ENCODE peak calls at places on chromosomes 11 and 22, in eight cellular contexts. U is SK-N-SH, Z is Peyer's patch, T is GM23338, B is cardiac muscle cell, N is pancreas, I is hepatocyte, E is tibial artery. C is an unnamed sample.

GRCh38 chr11:45527898-45528297 is 137.5 kb downstream of the CHST1 start:
- DNase-seq in T (no peak), N (no peak), I (no peak), E (no peak), Z (no peak), B (no peak), U (no peak), C (no peak)

GRCh38 chr11:57917632-57918031 is 106.0 kb upstream of the OR9Q1 start:
- DNase-seq in Z (no peak), U (no peak), N (no peak), T (no peak), E (no peak), B (no peak), I (no peak), C (no peak)

GRCh38 chr11:3894128-3894731 is 38.8 kb downstream of the STIM1 start:
- DNase-seq in B (no peak), Z (peak; percentile 90), I (no peak), N (no peak), T (no peak), U (no peak), E (no peak), C (no peak)

GRCh38 chr11:9053631-9054030 is 37.8 kb downstream of the SCUBE2 start:
- DNase-seq in B (no peak), E (no peak), U (no peak), T (no peak), Z (no peak), I (no peak), N (no peak), C (peak; percentile 69)

GRCh38 chr22:49155809-49156580 is 671.7 kb downstream of the BRD1 start:
- DNase-seq in Z (no peak), T (no peak), N (no peak), B (no peak), I (no peak), E (no peak), U (peak; percentile 54), C (no peak)

GRCh38 chr22:46780453-46780852 is 18.0 kb downstream of the TBC1D22A start:
- DNase-seq in E (peak; percentile 42), B (no peak), N (no peak), Z (no peak), U (no peak), I (no peak), T (no peak), C (no peak)

GRCh38 chr11:2587132-2587930 is 112.5 kb downstream of the KCNQ1OT1 start:
- DNase-seq in T (no peak), Z (peak; percentile 38), U (peak; percentile 14), I (peak; percentile 3), B (no peak), E (peak; percentile 53), N (no peak), C (no peak)

GRCh38 chr22:48098243-48098935 is 1335.9 kb downstream of the TBC1D22A start:
- DNase-seq in T (no peak), E (no peak), U (no peak), B (no peak), I (no peak), Z (peak; percentile 55), N (no peak), C (no peak)

GRCh38 chr11:30406978-30407762 is 84.3 kb downstream of the ARL14EP start:
- DNase-seq in I (no peak), Z (no peak), E (no peak), B (no peak), T (peak; percentile 78), N (no peak), U (no peak), C (no peak)

GRCh38 chr11:112277937-112278336 is 17.3 kb upstream of the PLET1 start:
- DNase-seq in I (no peak), E (no peak), B (no peak), U (no peak), N (no peak), Z (no peak), T (no peak), C (peak; percentile 34)

GRCh38 chr11:31397239-31397834 is 27.7 kb downstream of the DNAJC24 start:
- DNase-seq in B (peak; percentile 34), Z (no peak), T (peak; percentile 56), U (peak; percentile 25), E (no peak), N (no peak), I (peak; percentile 38), C (no peak)

GRCh38 chr11:124865902-124866851 is 945 bp downstream of the ROBO3 start:
- DNase-seq in U (peak; percentile 91), N (no peak), Z (peak; percentile 63), B (peak; percentile 70), I (peak; percentile 71), E (no peak), T (peak; percentile 69), C (no peak)

GRCh38 chr11:129728571-129728970 is 87.1 kb upstream of the TMEM45B start:
- DNase-seq in N (peak; percentile 24), U (no peak), B (no peak), T (no peak), Z (no peak), I (no peak), E (no peak), C (no peak)

GRCh38 chr11:17519031-17519430 is 25.2 kb downstream of the USH1C start:
- DNase-seq in Z (no peak), U (no peak), B (no peak), E (no peak), I (no peak), T (peak; percentile 56), N (no peak), C (no peak)

GRCh38 chr11:80165763-80166162 is 724.9 kb upstream of the TENM4 start:
- DNase-seq in E (no peak), B (no peak), I (no peak), Z (no peak), T (no peak), U (no peak), N (no peak), C (no peak)

GRCh38 chr11:8063319-8063718 is 17.7 kb upstream of the TUB start:
- DNase-seq in Z (no peak), I (peak; percentile 3), N (no peak), E (no peak), B (no peak), T (no peak), U (no peak), C (no peak)

GRCh38 chr22:49527611-49528419 is 299.9 kb downstream of the BRD1 start:
- DNase-seq in U (no peak), B (no peak), T (no peak), Z (no peak), N (no peak), I (no peak), E (no peak), C (no peak)

GRCh38 chr11:102683277-102683676 is 22.3 kb downstream of the MMP27 start:
- DNase-seq in B (no peak), N (no peak), U (no peak), I (no peak), Z (no peak), T (peak; percentile 34), E (no peak), C (no peak)
- TF ChIP-seq CTCF in B (no peak), N (no peak), U (peak; percentile 25), I (no peak), Z (no peak), T (peak; percentile 68), E (no peak), C (peak; percentile 1)

GRCh38 chr11:62922653-62923371 is 1.6 kb upstream of the CHRM1 start:
- DNase-seq in T (peak; percentile 72), E (no peak), U (no peak), Z (no peak), I (no peak), B (no peak), N (no peak), C (no peak)

GRCh38 chr11:62923634-62924411 is 2.7 kb upstream of the CHRM1 start:
- DNase-seq in I (no peak), E (no peak), U (no peak), B (peak; percentile 52), Z (peak; percentile 42), T (peak; percentile 49), N (no peak), C (no peak)

GRCh38 chr11:62921573-62922188 is 518 bp upstream of the CHRM1 start:
- DNase-seq in N (peak; percentile 46), B (no peak), E (no peak), U (peak; percentile 62), I (no peak), Z (no peak), T (no peak), C (no peak)

GRCh38 chr11:62921201-62921572 is at the start of gene CHRM1:
- DNase-seq in Z (no peak), B (no peak), I (no peak), N (peak; percentile 45), T (no peak), E (no peak), U (no peak), C (no peak)

GRCh38 chr11:62922189-62922589 is 1.0 kb upstream of the CHRM1 start:
- DNase-seq in T (no peak), Z (no peak), E (no peak), I (no peak), U (no peak), N (no peak), B (no peak), C (no peak)
- H3K4me3 ChIP-seq in T (no peak overlapping the region), Z (no peak overlapping the region), E (no peak overlapping the region), I (no peak overlapping the region), U (no peak overlapping the region), N (no peak overlapping the region), B (no peak overlapping the region), C (no peak overlapping the region)

DNA sequence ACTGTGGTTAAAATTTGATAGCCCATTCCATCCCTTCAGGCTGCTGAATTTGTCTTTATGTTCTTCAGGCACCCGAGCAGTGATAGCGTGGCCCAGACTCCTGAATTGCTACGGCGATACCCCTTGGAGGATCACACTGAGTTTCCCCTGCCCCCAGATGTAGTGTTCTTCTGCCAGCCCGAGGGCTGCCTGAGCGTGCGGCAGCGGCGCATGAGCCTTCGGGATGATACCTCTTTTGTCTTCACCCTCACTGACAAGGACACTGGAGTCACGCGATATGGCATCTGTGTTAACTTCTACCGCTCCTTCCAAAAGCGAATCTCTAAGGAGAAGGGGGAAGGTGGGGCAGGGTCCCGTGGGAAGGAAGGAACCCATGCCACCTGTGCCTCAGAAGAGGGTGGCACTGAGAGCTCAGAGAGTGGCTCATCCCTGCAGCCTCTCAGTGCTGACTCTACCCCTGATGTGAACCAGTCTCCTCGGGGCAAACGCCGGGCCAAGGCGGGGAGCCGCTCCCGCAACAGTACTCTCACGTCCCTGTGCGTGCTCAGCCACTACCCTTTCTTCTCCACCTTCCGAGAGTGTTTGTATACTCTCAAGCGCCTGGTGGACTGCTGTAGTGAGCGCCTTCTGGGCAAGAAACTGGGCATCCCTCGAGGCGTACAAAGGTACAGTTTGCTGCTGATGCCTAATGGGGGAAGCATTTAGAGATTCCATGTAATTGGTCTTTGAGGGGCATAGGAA is 4.7 kb downstream of the MADD start:
- DNase-seq in T (no peak), I (no peak), U (no peak), B (no peak), Z (peak; percentile 41), E (peak; percentile 37), N (no peak), C (no peak)
- H3K36me3 ChIP-seq in T (peaks cover 26% of the 10 kb centered on the region), I (no peaks in the 10 kb centered on the region), U (peaks cover 32% of the 10 kb centered on the region), B (peaks cover 45% of the 10 kb centered on the region), Z (no peaks in the 10 kb centered on the region), E (peaks cover 48% of the 10 kb centered on the region), N (peaks cover 40% of the 10 kb centered on the region), C (peaks cover 3% of the 10 kb centered on the region)

DNA sequence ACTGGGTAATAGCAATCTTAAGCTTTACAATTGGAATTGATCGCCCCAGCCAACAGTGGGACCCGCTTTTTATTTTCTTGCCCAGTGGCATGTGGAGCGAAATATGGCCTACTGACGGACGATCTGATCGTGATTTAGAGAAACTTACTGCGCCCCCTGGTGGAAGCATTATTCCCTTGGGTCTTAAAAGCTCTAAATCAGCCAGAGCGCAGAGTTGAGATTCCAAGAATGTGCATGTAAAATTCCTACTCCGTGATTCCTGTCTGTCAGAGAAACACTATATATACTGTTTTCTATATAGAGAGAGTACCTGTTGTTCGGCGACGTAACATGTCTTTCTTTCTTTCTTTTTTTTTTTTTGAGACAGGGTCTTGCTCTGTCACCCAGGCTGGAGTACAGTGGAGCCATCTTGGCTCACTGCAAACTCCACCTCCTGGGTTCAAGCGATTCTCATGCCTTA is 3.7 kb upstream of the DPF2 start:
- DNase-seq in U (peak; percentile 70), E (peak; percentile 87), N (peak; percentile 76), I (peak; percentile 97), T (peak; percentile 100), B (peak; percentile 99), Z (peak; percentile 98), C (peak; percentile 62)
- TF ChIP-seq CTCF in U (peak; percentile 85), E (peak; percentile 79), N (peak; percentile 66), I (peak; percentile 69), T (peak; percentile 81), B (peak; percentile 75), Z (peak; percentile 88), C (peak; percentile 69)